ENCODE peak calls at places on chromosomes 7 and 10, in four cellular contexts. T is cardiac muscle cell, Z is uterus, P is Peyer's patch. V is an unnamed sample. For H3K9me3, the result is how much of the 10 kb centered on the place peaks cover.

GRCh38 chr7:67723591-67723990 is 727.0 kb downstream of the TYW1 start:
- DNase-seq in T (no peak), Z (no peak), P (no peak), V (no peak)

GRCh38 chr7:143434660-143435059 is 8.6 kb upstream of the TAS2R60 start:
- DNase-seq in T (peak), Z (peak), P (no peak), V (peak)

GRCh38 chr10:120415709-120416330 is 41.2 kb upstream of the PLPP4 start:
- DNase-seq in T (peak), Z (no peak), P (no peak), V (no peak)

GRCh38 chr10:118106426-118106825 is 59.7 kb upstream of the RAB11FIP2 start:
- DNase-seq in T (peak), Z (no peak), P (no peak), V (peak)

GRCh38 chr7:38382627-38383026 is 109.2 kb upstream of the TARP start:
- DNase-seq in T (peak), Z (no peak), P (no peak), V (no peak)

GRCh38 chr7:21542891-21543527 is at the start of gene DNAH11:
- DNase-seq in T (peak), Z (peak), P (peak), V (peak)

GRCh38 chr7:135979674-135980660 is 2.8 kb upstream of the MTPN start:
- DNase-seq in T (peak), Z (no peak), P (no peak), V (no peak)

GRCh38 chr10:13450078-13450477 is 78.7 kb downstream of the BEND7 start:
- DNase-seq in T (peak), Z (no peak), P (no peak), V (no peak)

GRCh38 chr7:8221124-8221523 is 40.8 kb downstream of the ICA1 start:
- DNase-seq in T (no peak), Z (no peak), P (no peak), V (no peak)

GRCh38 chr7:108016841-108017775 is 14.1 kb upstream of the LAMB1 start:
- DNase-seq in T (peak), Z (no peak), P (no peak), V (no peak)

GRCh38 chr10:129523723-129524316 is 56.8 kb downstream of the MGMT start:
- DNase-seq in T (no peak), Z (no peak), P (no peak), V (no peak)

GRCh38 chr10:287814-288213 is 152.6 kb downstream of the ZMYND11 start:
- DNase-seq in T (no peak), Z (no peak), P (no peak), V (no peak)

GRCh38 chr7:134814730-134815364 is 35.4 kb downstream of the CALD1 start:
- DNase-seq in T (no peak), Z (no peak), P (no peak), V (no peak)

GRCh38 chr7:41097501-41097900 is 605.4 kb downstream of the INHBA start:
- DNase-seq in T (no peak), Z (no peak), P (no peak), V (no peak)

GRCh38 chr10:55146032-55146431 is 345.0 kb upstream of the PCDH15 start:
- DNase-seq in T (peak), Z (no peak), P (no peak), V (no peak)

GRCh38 chr10:30422296-30422695 is 11.7 kb upstream of the MAP3K8 start:
- DNase-seq in T (no peak), Z (no peak), P (no peak), V (no peak)

GRCh38 chr7:25402528-25402927 is 174.2 kb upstream of the NPVF start:
- DNase-seq in T (no peak), Z (no peak), P (no peak), V (no peak)

GRCh38 chr7:73823873-73824597 is 6.8 kb upstream of the CLDN4 start:
- DNase-seq in T (no peak), Z (no peak), P (no peak), V (peak)

GRCh38 chr7:73969991-73970390 is 58.0 kb upstream of the ELN start:
- DNase-seq in T (no peak), Z (no peak), P (no peak), V (no peak)

GRCh38 chr7:100812729-100813128 is 14.6 kb downstream of the EPHB4 start:
- DNase-seq in T (no peak), Z (no peak), P (no peak), V (no peak)

GRCh38 chr10:9305018-9305655 is 1250.6 kb downstream of the GATA3 start:
- DNase-seq in T (peak), Z (no peak), P (no peak), V (no peak)
- TF ChIP-seq CTCF in T (peak), Z (no peak), P (no peak), V (no peak)

GRCh38 chr7:55211721-55212120 is 153.4 kb upstream of the LANCL2 start:
- DNase-seq in T (no peak), Z (no peak), P (no peak), V (no peak)
- H3K9me3 ChIP-seq in T (under half), Z (under half), P (under half), V (under half)

GRCh38 chr7:78020131-78020873 is 221.7 kb downstream of the PHTF2 start:
- DNase-seq in T (peak), Z (peak), P (no peak), V (peak)

GRCh38 chr7:78022165-78022564 is 223.6 kb downstream of the PHTF2 start:
- DNase-seq in T (no peak), Z (no peak), P (no peak), V (no peak)

GRCh38 chr7:78018541-78019456 is 220.2 kb downstream of the PHTF2 start:
- DNase-seq in T (peak), Z (peak), P (peak), V (peak)

GRCh38 chr7:78019457-78020130 is 221.0 kb downstream of the PHTF2 start:
- DNase-seq in T (peak), Z (peak), P (peak), V (peak)

DNA sequence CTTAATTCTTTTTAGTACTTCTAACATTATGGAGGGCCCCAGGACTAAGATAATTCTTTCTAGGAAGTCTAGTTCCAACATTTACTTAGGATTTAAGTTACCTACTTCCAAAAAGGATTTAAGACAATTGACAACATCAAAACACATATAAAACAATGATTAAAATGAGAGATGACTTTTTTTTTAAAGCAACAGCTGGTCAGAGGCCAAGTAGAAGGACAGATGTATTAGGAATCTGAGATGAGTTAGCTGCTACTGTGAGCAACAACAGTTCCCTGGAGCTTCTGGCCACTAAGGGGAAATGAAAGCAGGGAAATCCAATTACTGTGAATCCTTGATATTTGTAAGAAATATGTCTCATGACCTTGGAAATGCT is 222.3 kb downstream of the PHTF2 start:
- DNase-seq in T (peak), Z (no peak), P (no peak), V (no peak)
- TF ChIP-seq CTCF in T (no peak), Z (no peak), P (no peak), V (no peak)

DNA sequence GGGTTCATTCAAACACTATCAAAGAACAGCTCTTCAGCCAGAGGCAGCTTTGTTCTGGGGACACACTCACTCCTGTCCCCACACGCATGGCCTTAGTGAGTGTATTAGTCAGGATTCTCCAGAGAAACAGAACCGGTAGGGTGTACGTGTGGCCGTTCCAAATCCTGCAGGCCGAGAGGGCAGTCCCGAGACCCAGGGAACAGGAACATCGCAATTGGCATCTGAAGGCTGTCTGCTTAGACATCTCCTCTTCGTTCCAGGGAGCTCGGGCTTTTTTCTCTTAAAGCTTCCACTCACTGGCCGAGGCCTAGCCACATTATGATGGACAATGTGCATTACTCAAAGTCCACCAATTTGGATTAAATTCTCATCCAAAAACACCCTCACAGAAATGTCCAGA is 523.3 kb downstream of the GLRX3 start:
- DNase-seq in T (no peak), Z (no peak), P (no peak), V (no peak)
- H3K9me3 ChIP-seq in T (under half), Z (under half), P (under half), V (under half)

DNA sequence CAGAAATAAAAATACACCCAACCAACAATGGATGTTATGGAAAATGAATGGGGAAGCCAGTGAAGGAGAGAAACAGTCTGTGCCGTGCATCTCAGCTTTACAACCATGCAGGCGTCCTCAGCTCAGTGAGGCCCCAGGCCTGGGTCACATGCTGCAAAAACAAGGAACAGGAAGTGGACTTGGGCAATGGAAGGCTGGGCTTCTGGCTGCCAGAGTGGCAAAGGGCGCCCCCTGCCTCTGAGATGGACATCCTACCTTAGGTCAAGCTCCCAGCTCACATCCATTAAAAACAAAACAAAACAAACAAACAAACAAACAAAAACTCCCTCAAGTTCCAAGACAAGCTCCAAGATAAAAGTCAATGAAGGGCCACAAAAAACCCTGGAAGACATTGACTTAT is 54.7 kb upstream of the AFAP1L2 start:
- DNase-seq in T (peak), Z (no peak), P (no peak), V (peak)
- TF ChIP-seq CTCF in T (peak), Z (peak), P (no peak), V (no peak)

DNA sequence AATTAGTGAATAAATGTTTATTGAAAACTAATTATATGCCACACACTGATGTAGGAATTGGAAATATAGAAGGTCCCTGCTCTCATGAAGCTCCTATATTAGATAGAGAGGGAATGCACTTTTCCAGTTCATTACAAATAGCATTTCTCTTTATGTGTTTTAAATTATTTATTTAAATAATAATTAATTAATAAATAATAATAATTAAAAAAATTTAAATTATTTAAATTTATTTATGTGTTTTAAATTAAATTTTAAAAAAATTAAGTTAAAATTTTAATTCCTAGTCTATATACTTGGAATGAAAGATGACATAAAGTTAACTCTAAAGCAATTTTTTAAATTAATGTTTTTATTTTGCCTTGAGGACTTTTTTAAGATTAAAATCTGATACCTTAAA is 121.7 kb upstream of the ZNF804B start:
- DNase-seq in T (no peak), Z (no peak), P (no peak), V (no peak)
- H3K9me3 ChIP-seq in T (under half), Z (under half), P (under half), V (under half)

GRCh38 chr10:109866168-109866994 is 56.9 kb downstream of the XPNPEP1 start:
- DNase-seq in T (peak), Z (no peak), P (no peak), V (no peak)
- TF ChIP-seq CTCF in T (peak), Z (peak), P (no peak), V (no peak)

DNA sequence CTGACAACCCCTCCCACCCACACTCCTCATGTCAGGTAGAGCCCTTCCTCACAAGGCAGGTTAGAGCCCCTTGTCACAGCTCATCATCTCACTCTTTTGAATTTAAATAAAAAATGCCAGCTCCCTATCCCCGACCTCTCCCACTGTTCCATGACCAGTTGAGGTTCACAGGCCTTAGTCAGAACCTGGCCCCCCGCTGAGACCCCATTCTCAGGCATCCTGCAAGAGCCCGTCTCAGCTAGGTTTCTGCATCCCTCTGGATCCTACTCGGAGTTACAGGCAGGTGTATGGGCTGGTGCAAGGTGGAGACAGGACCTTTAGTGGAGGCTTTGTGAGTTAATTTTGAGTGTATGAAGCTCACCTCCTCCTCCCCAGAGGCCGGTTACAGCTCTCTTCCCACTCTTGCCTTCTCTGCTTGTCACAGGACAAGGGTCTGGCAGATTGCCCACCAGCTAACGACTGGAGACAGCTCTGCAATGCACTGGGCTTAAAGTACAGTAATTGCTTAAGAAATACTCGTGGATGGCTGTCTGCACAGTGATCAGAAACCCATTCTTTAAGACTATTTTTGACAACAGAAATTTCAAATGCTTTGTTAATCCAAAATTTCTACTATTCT is 394.9 kb upstream of the DPP6 start:
- DNase-seq in T (no peak), Z (no peak), P (no peak), V (no peak)
- H3K9me3 ChIP-seq in T (under half), Z (under half), P (under half), V (under half)

DNA sequence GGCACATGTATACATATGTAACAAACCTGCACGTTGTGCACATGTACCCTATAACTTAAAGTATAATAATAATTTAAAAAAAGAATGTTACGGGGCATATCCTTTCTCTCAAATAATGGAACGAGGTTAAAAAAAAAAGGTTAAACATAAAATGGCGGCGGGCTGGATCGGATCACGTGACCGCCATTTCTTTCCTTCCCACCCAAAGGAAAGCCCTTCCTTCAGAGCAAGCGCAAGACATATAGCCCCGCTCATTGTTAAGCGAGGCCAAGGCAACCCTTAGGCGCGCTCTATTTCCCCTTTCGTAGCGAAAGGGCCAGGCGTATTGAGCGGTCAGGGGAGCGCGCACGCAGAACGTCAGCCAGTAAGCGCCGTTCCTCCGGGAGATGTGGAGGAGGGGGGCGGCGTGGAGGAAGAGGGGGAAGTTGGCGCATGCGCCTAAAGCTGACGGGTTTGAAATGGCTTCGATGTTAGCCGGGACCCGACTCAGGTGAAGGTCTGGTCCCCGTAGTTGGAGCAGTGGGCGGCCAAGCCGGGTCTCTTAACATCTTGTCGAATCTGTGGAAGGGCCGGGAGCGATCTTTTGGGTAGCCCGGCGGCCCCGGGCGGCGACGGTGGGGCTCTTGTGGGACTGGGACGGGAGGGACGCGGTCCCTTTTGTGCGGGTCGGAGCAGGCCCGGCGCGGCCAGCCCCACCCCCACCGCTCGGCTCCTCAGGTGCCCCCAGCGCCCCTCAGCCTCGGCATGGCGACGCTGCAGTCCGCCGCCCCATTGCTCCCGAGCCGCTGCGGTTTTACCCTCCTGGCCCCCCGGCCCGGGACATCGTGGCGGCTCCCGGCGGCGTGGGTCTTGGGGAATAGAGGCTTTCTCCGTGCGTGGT is at the start of gene CCAR1:
- DNase-seq in T (peak), Z (peak), P (peak), V (peak)
- TF ChIP-seq CTCF in T (no peak), Z (no peak), P (no peak), V (no peak)

DNA sequence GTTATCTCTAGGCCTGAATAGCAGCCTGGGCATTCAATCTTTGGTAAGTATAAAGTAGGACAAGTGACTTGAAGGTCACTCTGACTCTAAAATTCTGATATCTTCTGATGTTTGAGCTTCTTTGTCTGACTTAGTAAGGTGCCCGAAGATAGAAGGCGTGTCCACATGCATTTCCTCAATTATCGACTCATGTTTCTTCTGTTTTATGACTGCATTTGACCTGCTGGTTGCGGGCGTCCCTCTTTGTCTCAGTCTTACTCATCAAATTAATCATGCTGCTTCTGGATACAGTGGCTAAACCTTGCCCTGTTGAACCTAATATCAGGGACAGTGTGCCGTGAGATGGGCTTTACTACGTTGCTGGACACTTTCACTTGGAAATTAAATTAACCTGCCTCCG is 534.0 kb downstream of the SDK1 start:
- DNase-seq in T (no peak), Z (no peak), P (no peak), V (no peak)
- H3K9me3 ChIP-seq in T (under half), Z (under half), P (under half), V (under half)